ENCODE peak calls at places on chromosomes 7 and 10, in four cellular contexts. P is fibroblast of lung, B is HCT116, H is PC-3. Y is an unnamed sample.

GRCh38 chr7:157702311-157703023 is 365.7 kb downstream of the DNAJB6 start:
- DNase-seq in P (no peak), H (no peak), B (no peak), Y (no peak)

GRCh38 chr10:63799511-63799910 is 278.3 kb downstream of the REEP3 start:
- DNase-seq in P (no peak), H (no peak), B (no peak), Y (no peak)

GRCh38 chr7:106916689-106917088 is 51.6 kb downstream of the PIK3CG start:
- DNase-seq in H (no peak), B (no peak), P (peak), Y (peak)

GRCh38 chr10:124267231-124267885 is 151.4 kb downstream of the OAT start:
- DNase-seq in H (no peak), P (peak), B (no peak), Y (peak)

GRCh38 chr7:120998525-120998924 is 10.0 kb downstream of the CPED1 start:
- DNase-seq in H (no peak), P (no peak), B (no peak), Y (no peak)

GRCh38 chr10:128161031-128161430 is 34.8 kb upstream of the MKI67 start:
- DNase-seq in B (no peak), H (no peak), P (no peak), Y (no peak)

GRCh38 chr7:120582916-120583315 is 275.0 kb downstream of the TSPAN12 start:
- DNase-seq in H (no peak), B (no peak), P (peak), Y (peak)

GRCh38 chr10:6393168-6393567 is 186.9 kb downstream of the PRKCQ start:
- DNase-seq in P (no peak), B (no peak), H (no peak), Y (no peak)

GRCh38 chr10:77245953-77246352 is 391.7 kb downstream of the KCNMA1 start:
- DNase-seq in H (no peak), B (no peak), P (peak), Y (peak)

GRCh38 chr10:20858292-20859124 is 38.6 kb downstream of the NEBL start:
- DNase-seq in B (peak), P (peak), H (peak), Y (peak)

GRCh38 chr7:147611402-147611801 is 979.2 kb upstream of the C7orf33 start:
- DNase-seq in P (no peak), H (no peak), B (no peak), Y (no peak)

GRCh38 chr10:274866-275265 is 139.6 kb downstream of the ZMYND11 start:
- DNase-seq in B (no peak), H (no peak), P (no peak), Y (no peak)

GRCh38 chr7:50406935-50407334 is 43.2 kb downstream of the FIGNL1 start:
- DNase-seq in P (no peak), B (no peak), H (no peak), Y (no peak)

GRCh38 chr10:14879801-14880193 is 1.1 kb downstream of the SUV39H2 start:
- DNase-seq in H (no peak), B (no peak), P (no peak), Y (no peak)

GRCh38 chr10:14880201-14880600 is 1.5 kb downstream of the SUV39H2 start:
- DNase-seq in P (peak), H (peak), B (no peak), Y (no peak)

GRCh38 chr10:14879055-14879800 is 562 bp downstream of the SUV39H2 start:
- DNase-seq in P (peak), H (no peak), B (no peak), Y (peak)

GRCh38 chr10:14876764-14877163 is 1.9 kb upstream of the SUV39H2 start:
- DNase-seq in P (no peak), H (no peak), B (no peak), Y (no peak)

GRCh38 chr10:14878266-14879054 is at the start of gene SUV39H2:
- DNase-seq in B (peak), H (peak), P (peak), Y (peak)
- TF ChIP-seq CTCF in B (no peak), H (no peak), P (peak), Y (no peak)

DNA sequence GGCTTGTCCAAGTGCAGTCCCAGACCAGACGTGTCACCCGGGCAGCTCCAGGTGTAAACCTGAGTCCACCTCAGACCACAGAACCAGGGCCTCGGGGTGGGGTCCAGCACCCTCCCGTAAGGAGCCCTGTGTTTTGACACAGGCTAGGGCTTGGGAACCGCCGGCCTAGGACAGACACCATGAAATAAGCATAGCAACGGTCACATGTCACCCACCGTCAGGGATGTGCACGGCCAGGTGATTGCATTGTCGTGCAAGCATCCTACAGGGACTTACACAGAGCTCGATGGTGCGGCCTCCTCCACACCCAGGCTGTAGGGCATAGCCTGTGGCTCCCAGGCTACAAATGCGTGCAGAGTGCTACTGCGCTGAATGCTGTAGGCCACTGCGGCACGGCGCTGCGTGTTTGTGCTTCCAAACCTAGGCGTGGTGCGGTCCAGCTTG is 10.6 kb downstream of the ZFAND2A start:
- DNase-seq in H (no peak), P (no peak), B (no peak), Y (no peak)
- H3K27ac ChIP-seq in H (no peak), P (no peak), B (no peak), Y (no peak)

DNA sequence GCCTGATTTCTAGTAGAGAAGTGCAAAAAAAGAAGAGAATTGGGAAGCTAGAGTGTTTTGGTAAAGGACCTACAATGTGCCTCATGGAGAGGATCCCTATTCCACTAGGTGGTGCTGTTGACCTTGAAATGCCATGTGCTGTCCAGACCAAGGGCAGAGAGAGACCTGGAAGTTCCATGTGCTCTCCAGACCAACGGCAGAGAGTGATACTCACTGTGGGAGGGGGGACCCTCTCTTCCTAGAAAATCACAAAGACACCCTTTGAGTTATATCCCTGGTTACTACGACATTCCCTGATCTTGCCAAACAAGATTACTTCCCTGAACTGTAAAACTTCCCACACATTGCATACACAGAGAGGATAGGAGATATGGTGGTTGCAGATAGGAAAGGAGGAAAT is 212.7 kb upstream of the ZNF804B start:
- DNase-seq in B (peak), P (peak), H (peak), Y (no peak)
- TF ChIP-seq CTCF in B (peak), P (no peak), H (peak), Y (peak)

GRCh38 chr7:79453558-79454324 is at the start of gene MAGI2:
- DNase-seq in P (peak), B (no peak), H (no peak), Y (peak)
- H3K27ac ChIP-seq in P (peak), B (no peak), H (no peak), Y (peak)

GRCh38 chr7:105760549-105761447 is 115.6 kb downstream of the ATXN7L1 start:
- DNase-seq in P (no peak), B (no peak), H (no peak), Y (peak)
- TF ChIP-seq CTCF in P (no peak), B (peak), H (peak), Y (peak)

DNA sequence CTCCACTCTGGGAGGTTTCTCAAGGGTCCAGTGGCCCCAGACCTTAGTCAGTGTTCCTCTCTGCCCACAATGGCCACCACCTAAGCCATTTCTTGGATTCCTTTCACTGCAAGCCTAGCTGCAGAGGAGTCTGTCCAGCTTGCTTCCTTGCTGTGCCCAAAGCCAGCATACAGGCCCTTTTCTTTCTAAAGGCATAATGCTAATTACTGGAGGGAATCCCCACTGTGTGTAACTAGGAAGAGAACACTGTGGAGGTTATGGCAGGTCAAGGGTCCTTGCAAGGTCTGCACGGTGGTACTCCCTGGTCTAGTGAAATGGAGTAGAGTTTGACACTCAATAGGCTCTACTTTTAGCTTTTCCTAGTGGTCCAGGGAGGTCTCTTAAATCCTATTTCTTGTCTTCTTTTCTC is 70.4 kb upstream of the CC2D2B start:
- DNase-seq in P (no peak), H (no peak), B (no peak), Y (no peak)
- H3K27ac ChIP-seq in P (no peak), H (no peak), B (no peak), Y (no peak)

DNA sequence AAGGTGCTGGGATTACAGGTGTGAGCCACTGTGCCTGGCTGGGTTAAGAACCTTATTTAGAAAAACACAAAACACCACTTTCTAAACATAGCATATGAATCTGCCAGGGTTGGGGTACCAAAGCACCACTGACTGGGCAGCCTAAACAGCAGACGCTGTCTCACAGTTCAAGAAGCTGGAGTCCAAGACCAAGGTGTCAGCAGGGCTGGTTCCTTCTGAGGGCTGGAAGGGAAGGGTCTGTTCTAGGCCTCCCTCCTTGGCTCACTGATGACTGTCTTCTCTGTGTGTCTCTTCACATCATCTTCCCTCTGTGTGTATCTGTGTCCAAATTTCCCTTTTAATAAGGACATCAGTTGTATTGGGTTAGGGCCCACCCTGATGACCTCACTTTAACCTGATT is 49.6 kb downstream of the HIPK2 start:
- DNase-seq in P (no peak), H (no peak), B (no peak), Y (no peak)
- TF ChIP-seq CTCF in P (no peak), H (no peak), B (no peak), Y (no peak)

GRCh38 chr7:91263359-91264082 is 712 bp upstream of the FZD1 start:
- DNase-seq in H (peak), B (no peak), P (no peak), Y (peak)
- H3K27ac ChIP-seq in H (no peak), B (peak), P (peak), Y (peak)

Y was measured in astrocyte.